ENCODE peak calls at places on chromosomes 11 and 22, in four cellular contexts. W is pancreas, Q is PC-3, D is heart left ventricle. R is an unnamed sample. For H3K36me3, the result is how much of the 10 kb centered on the place peaks cover.

GRCh38 chr11:96736591-96736990 is 346.8 kb downstream of the JRKL start:
- DNase-seq in W (no peak), Q (no peak), D (no peak), R (no peak)

GRCh38 chr11:73939096-73939495 is 11.7 kb upstream of the DNAJB13 start:
- DNase-seq in W (no peak), Q (peak), D (no peak), R (peak)

GRCh38 chr22:46806789-46807188 is 44.3 kb downstream of the TBC1D22A start:
- DNase-seq in W (no peak), Q (no peak), D (no peak), R (no peak)

GRCh38 chr11:129375731-129376657 is at the start of gene BARX2:
- DNase-seq in W (peak), Q (peak), D (no peak), R (peak)

GRCh38 chr11:64864135-64864472 is 14.3 kb downstream of the EHD1 start:
- DNase-seq in W (no peak), Q (no peak), D (no peak), R (no peak)

GRCh38 chr22:36302439-36303114 is 49.6 kb downstream of the APOL1 start:
- DNase-seq in W (no peak), Q (no peak), D (no peak), R (no peak)

GRCh38 chr11:102603091-102603490 is 22.0 kb downstream of the MMP20 start:
- DNase-seq in W (no peak), Q (no peak), D (no peak), R (peak)

GRCh38 chr11:27081056-27081455 is 40.4 kb downstream of the BBOX1 start:
- DNase-seq in W (no peak), Q (no peak), D (no peak), R (peak)

GRCh38 chr11:130769782-130770565 is 146.3 kb downstream of the SNX19 start:
- DNase-seq in W (no peak), Q (no peak), D (no peak), R (peak)

GRCh38 chr22:47101321-47101885 is 339.0 kb downstream of the TBC1D22A start:
- DNase-seq in W (no peak), Q (no peak), D (no peak), R (no peak)

GRCh38 chr22:32337015-32337414 is 20.7 kb upstream of the RFPL3 start:
- DNase-seq in W (no peak), Q (no peak), D (no peak), R (no peak)

GRCh38 chr11:108698844-108699642 is 34.2 kb downstream of the DDX10 start:
- DNase-seq in W (no peak), Q (no peak), D (no peak), R (peak)

GRCh38 chr22:49101873-49102272 is 725.8 kb downstream of the BRD1 start:
- DNase-seq in W (no peak), Q (no peak), D (no peak), R (no peak)

GRCh38 chr11:112292785-112293407 is 32.2 kb upstream of the PLET1 start:
- DNase-seq in W (no peak), Q (peak), D (no peak), R (peak)

GRCh38 chr11:111310088-111310487 is 11.7 kb downstream of the POU2AF3 start:
- DNase-seq in W (no peak), Q (peak), D (no peak), R (peak)

GRCh38 chr11:108754901-108755625 is 90.2 kb downstream of the DDX10 start:
- DNase-seq in W (no peak), Q (peak), D (peak), R (no peak)

GRCh38 chr22:49310354-49310753 is 517.3 kb downstream of the BRD1 start:
- DNase-seq in W (peak), Q (no peak), D (no peak), R (no peak)

GRCh38 chr11:96328395-96329010 is 14.5 kb downstream of the MAML2 start:
- DNase-seq in W (no peak), Q (peak), D (no peak), R (peak)

GRCh38 chr22:36554101-36554500 is 25.1 kb upstream of the EIF3D start:
- DNase-seq in W (no peak), Q (no peak), D (no peak), R (no peak)

GRCh38 chr11:101436511-101437142 is 147.2 kb downstream of the TRPC6 start:
- DNase-seq in W (no peak), Q (peak), D (no peak), R (peak)

GRCh38 chr22:29871684-29872083 is 11.3 kb upstream of the MTMR3 start:
- DNase-seq in W (no peak), Q (no peak), D (no peak), R (no peak)

GRCh38 chr22:32964411-32965057 is 93.6 kb downstream of the SYN3 start:
- DNase-seq in W (no peak), Q (no peak), D (no peak), R (peak)

GRCh38 chr11:107696140-107696539 is 15.7 kb downstream of the SLN start:
- DNase-seq in W (no peak), Q (peak), D (no peak), R (peak)

GRCh38 chr11:4072668-4073285 is 21.8 kb upstream of the RRM1 start:
- DNase-seq in W (no peak), Q (peak), D (peak), R (peak)

GRCh38 chr11:112498701-112499100 is 238.0 kb upstream of the PLET1 start:
- DNase-seq in W (no peak), Q (peak), D (no peak), R (no peak)

GRCh38 chr22:24482586-24482985 is 12.5 kb upstream of the UPB1 start:
- DNase-seq in W (no peak), Q (peak), D (no peak), R (peak)

GRCh38 chr11:67384851-67385366 is 6.9 kb upstream of the RAD9A start:
- DNase-seq in W (no peak), Q (peak), D (no peak), R (peak)

GRCh38 chr11:101010899-101011298 is 118.7 kb downstream of the PGR start:
- DNase-seq in W (no peak), Q (peak), D (no peak), R (no peak)

GRCh38 chr11:66113132-66113856 is 43.2 kb downstream of the PACS1 start:
- DNase-seq in W (no peak), Q (peak), D (no peak), R (peak)

GRCh38 chr11:125587480-125587879 is 5.2 kb upstream of the STT3A start:
- DNase-seq in W (no peak), Q (no peak), D (no peak), R (no peak)

GRCh38 chr11:67456068-67456705 is 1.0 kb downstream of the CABP4 start:
- DNase-seq in W (no peak), Q (no peak), D (no peak), R (no peak)

GRCh38 chr11:75245356-75246005 is 4.9 kb downstream of the TPBGL start:
- DNase-seq in W (peak), Q (peak), D (peak), R (no peak)

GRCh38 chr11:45899086-45899447 is 8.0 kb downstream of the FREY1 start:
- DNase-seq in W (no peak), Q (no peak), D (no peak), R (no peak)
- H3K4me3 ChIP-seq in W (peak), Q (no peak), D (peak), R (no peak)

GRCh38 chr22:39450258-39450955 is 6.4 kb upstream of the MGAT3 start:
- DNase-seq in W (no peak), Q (no peak), D (no peak), R (no peak)
- H3K36me3 ChIP-seq in W (under half), Q (under half), D (under half), R (under half)

DNA sequence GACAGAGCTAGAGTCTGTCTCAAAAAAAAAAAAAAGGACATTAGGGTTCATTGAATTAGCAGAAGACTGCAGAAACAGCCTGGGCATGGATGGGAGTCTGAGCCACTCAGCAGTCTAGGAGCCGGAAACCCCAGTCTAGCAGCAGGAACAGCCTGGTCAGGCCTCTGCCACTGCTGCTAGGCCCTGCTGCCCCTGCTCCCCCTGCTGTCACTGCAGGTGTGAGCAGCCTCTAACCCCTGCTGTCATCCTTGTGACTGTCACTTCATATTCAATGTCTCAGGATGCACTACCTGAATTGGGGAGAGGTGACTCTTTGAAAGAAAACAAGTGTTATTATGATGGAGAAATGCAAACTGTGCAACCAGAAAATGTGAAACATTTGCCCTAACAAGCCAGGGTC is 7.0 kb upstream of the DDX17 start:
- DNase-seq in W (no peak), Q (peak), D (no peak), R (no peak)
- TF ChIP-seq CTCF in W (no peak), Q (peak), D (peak), R (peak)

DNA sequence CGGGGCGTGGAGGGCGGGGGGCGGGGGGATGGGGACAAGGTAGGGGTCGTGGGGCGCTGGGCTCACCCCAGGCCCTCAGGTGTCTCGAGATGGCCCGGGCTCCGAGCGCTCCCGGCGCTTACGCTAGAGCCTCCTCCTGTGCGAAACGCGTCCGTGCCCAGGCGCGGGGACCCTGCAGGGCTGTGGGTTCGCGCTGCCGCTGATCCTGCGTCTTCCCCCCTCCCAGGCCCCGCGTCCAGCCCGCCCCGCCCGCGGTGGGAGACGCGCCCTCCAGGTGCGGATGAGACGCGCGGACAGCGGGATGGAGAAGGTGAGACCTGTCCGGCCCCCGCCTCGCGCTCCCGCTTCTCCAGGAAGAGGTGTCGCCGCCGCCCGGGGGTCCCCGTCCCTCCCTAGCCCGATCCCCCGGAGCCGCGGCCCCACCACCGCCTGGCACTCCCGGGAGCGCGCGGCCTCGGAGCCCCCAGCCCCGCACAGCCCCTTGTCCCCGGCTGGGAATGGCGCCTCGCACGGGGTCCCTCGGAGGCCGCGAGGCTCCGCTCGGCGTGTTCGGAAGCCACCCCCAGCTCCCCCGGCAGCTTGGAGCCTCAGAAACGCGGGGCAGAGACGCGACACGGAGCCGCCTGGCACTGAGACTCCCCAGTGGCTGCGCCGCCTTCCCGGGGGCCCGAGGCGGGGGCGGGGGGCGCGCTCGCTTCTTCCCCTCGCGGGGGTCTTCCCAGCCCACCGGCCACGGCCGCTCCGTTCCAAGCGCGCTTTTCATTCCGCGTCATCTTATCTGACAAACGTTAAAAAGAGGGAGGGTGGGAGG is 27.6 kb upstream of the TOLLIP start:
- DNase-seq in W (peak), Q (no peak), D (no peak), R (no peak)
- H3K4me3 ChIP-seq in W (peak), Q (no peak), D (peak), R (no peak)

GRCh38 chr11:114302663-114303062 is 6.5 kb downstream of the NNMT start:
- DNase-seq in W (no peak), Q (no peak), D (no peak), R (no peak)
- H3K36me3 ChIP-seq in W (under half), Q (under half), D (under half), R (under half)

GRCh38 chr11:30852091-30852490 is 265.9 kb upstream of the MPPED2 start:
- DNase-seq in W (no peak), Q (no peak), D (no peak), R (no peak)

GRCh38 chr11:30852645-30853044 is 266.5 kb upstream of the MPPED2 start:
- DNase-seq in W (no peak), Q (no peak), D (no peak), R (no peak)

GRCh38 chr11:30853470-30853869 is 267.3 kb upstream of the MPPED2 start:
- DNase-seq in W (no peak), Q (no peak), D (no peak), R (no peak)

GRCh38 chr11:30859709-30860108 is 273.6 kb upstream of the MPPED2 start:
- DNase-seq in W (no peak), Q (no peak), D (no peak), R (no peak)

GRCh38 chr11:30855383-30856006 is 269.3 kb upstream of the MPPED2 start:
- DNase-seq in W (no peak), Q (peak), D (no peak), R (peak)
- TF ChIP-seq CTCF in W (peak), Q (peak), D (peak), R (no peak)

GRCh38 chr11:117220999-117221774 is 10.7 kb downstream of the PCSK7 start:
- DNase-seq in W (peak), Q (no peak), D (peak), R (no peak)
- H3K4me3 ChIP-seq in W (no peak), Q (no peak), D (no peak), R (no peak)

GRCh38 chr11:71462726-71463125 is 9.7 kb downstream of the NADSYN1 start:
- DNase-seq in W (peak), Q (no peak), D (no peak), R (no peak)
- H3K36me3 ChIP-seq in W (under half), Q (under half), D (under half), R (under half)

R was measured in bronchial epithelial cell.